ENCODE peak calls at places on chromosomes 12 and 14, in seven cellular contexts. J, U, T, C, V, F and P are unnamed samples. For H3K27me3, the result is how much of the 10 kb centered on the place peaks cover.

GRCh38 chr14:94598816-94599655 is 13.2 kb upstream of the SERPINA3 start:
- DNase-seq in F (peak), C (peak), J (peak), V (no peak), U (peak), T (peak), P (peak)

GRCh38 chr14:37247777-37248461 is 50.2 kb downstream of the MIPOL1 start:
- DNase-seq in F (no peak), V (no peak), J (no peak), U (no peak), T (no peak), C (no peak), P (no peak)

GRCh38 chr14:93137864-93138263 is 22.1 kb upstream of the ITPK1 start:
- DNase-seq in F (peak), T (peak), V (no peak), J (peak), U (no peak), C (peak), P (no peak)

GRCh38 chr14:91284146-91284790 is 39.8 kb upstream of the GPR68 start:
- DNase-seq in J (no peak), F (no peak), T (no peak), C (peak), V (no peak), U (peak), P (no peak)

GRCh38 chr12:45355750-45356149 is 139.9 kb downstream of the ANO6 start:
- DNase-seq in C (no peak), F (no peak), J (no peak), U (no peak), V (no peak), T (no peak), P (no peak)

GRCh38 chr14:50530794-50531193 is 1.6 kb downstream of the MAP4K5 start:
- DNase-seq in C (no peak), U (no peak), T (no peak), F (no peak), J (no peak), V (no peak), P (no peak)

GRCh38 chr14:53093206-53093605 is 59.9 kb downstream of the DDHD1 start:
- DNase-seq in T (no peak), F (no peak), C (peak), U (no peak), V (no peak), J (no peak), P (no peak)

GRCh38 chr12:94079965-94080683 is 68.3 kb upstream of the PLXNC1 start:
- DNase-seq in U (no peak), V (no peak), F (no peak), T (no peak), J (no peak), C (no peak), P (no peak)

GRCh38 chr14:55938249-55938791 is 179.9 kb upstream of the PELI2 start:
- DNase-seq in F (peak), C (peak), V (no peak), J (peak), T (no peak), U (peak), P (peak)

GRCh38 chr12:2265461-2266167 is 212.8 kb downstream of the CACNA1C start:
- DNase-seq in J (no peak), U (no peak), C (no peak), V (no peak), F (no peak), T (no peak), P (no peak)

GRCh38 chr12:121657305-121658008 is 12.0 kb downstream of the MORN3 start:
- DNase-seq in V (no peak), F (no peak), U (no peak), C (no peak), T (peak), J (no peak), P (no peak)

DNA sequence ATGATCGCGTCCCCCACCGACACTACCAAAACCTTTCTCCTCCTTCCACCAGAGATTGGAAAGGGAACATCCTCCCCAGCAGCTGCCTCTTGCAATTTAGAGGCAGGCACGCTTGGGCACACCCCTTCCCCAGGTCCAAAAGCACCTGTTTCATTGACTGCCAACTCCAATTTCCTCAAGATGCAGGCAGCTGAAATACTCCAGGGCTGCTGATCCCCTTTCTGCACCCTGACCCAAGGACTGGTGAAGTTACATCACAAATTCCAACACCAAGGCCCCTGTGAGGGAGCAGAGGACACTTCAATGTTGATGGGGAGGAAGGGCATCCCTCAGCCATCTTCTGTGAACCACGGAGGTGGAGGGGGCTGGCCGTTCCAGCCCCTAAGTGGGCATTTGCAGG is 33.8 kb downstream of the BCL11B start:
- DNase-seq in T (no peak), J (no peak), F (no peak), C (no peak), V (no peak), U (no peak), P (no peak)
- H3K27me3 ChIP-seq in T (under half), J (half or more), F (half or more), C (under half), V (under half), U (under half), P (under half)

DNA sequence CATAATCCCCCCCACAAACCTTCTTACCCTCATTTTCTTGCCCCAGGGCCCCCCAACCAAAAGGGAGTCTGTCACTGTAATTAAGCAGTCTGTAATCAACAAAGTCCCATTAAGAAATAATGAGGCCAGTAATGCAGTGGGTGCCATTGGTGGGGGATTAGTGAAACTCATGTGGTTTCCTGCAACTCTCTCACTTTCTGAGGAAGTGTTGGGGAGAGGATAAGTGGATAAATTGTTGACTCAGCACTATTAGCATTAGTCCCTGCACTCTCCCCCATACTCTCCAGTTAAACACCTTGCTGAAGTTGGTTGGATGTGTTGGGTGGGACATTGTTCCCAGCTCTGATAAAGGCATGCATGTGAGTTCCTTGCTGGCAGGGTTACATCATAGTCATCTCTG is 45.9 kb upstream of the HOXC13 start:
- DNase-seq in V (no peak), U (no peak), C (no peak), J (no peak), T (no peak), F (no peak), P (no peak)
- H3K27me3 ChIP-seq in V (half or more), U (under half), C (under half), J (half or more), T (under half), F (half or more), P (under half)

DNA sequence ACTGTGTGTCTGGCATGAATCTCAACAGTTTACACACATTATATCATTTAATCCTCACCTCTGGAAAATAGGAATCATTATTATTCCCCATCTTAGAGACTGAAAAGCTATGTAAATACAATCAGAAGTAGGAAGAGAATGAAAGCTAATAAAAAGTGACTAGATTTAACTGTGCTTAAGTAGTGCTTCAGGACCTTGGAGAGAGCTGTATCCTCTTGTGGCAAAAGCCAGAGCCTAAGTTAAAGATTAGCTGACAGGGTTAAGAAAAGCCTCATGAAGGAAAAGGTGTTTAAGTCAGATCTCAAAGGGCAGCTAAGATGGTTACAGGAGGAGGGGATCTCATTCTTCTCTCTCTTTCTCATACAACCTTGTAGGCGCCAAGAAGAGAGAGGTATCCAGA is 65.3 kb upstream of the TMEM233 start:
- DNase-seq in F (no peak), C (no peak), U (no peak), T (no peak), J (no peak), V (no peak), P (no peak)
- H3K27me3 ChIP-seq in F (under half), C (under half), U (under half), T (under half), J (under half), V (under half), P (under half)

GRCh38 chr12:15827136-15827535 is 37.9 kb upstream of the EPS8 start:
- DNase-seq in J (no peak), F (no peak), U (no peak), T (no peak), C (no peak), V (no peak), P (no peak)
- H3K27me3 ChIP-seq in J (under half), F (under half), U (under half), T (under half), C (under half), V (under half), P (under half)

GRCh38 chr12:113276306-113276705 is 55.0 kb downstream of the TPCN1 start:
- DNase-seq in V (no peak), J (no peak), T (no peak), U (no peak), F (no peak), C (no peak), P (no peak)
- H3K27me3 ChIP-seq in V (under half), J (under half), T (under half), U (under half), F (under half), C (under half), P (under half)

GRCh38 chr12:54022960-54023884 is 5.0 kb upstream of the HOXC6 start:
- DNase-seq in U (no peak), V (no peak), J (no peak), F (no peak), T (no peak), C (no peak), P (no peak)
- H3K27me3 ChIP-seq in U (half or more), V (half or more), J (half or more), F (half or more), T (under half), C (under half), P (under half)